ENCODE peak calls at places on chromosomes 5 and 9, in eight cellular contexts. T is testis, A is body of pancreas, M is GM12878, U is stomach, B is lower leg skin, P is thyroid gland, O is ovary. L is an unnamed sample.

GRCh38 chr9:92010705-92011536 is 60.9 kb upstream of the ROR2 start:
- DNase-seq in B (no peak), P (no peak), M (no peak), U (no peak), O (no peak), A (no peak), T (no peak), L (no peak)

GRCh38 chr5:78005021-78005785 is 229.1 kb upstream of the TBCA start:
- DNase-seq in O (no peak), P (no peak), T (peak), U (no peak), M (no peak), A (no peak), B (no peak), L (no peak)

GRCh38 chr5:79878131-79878630 is 112.9 kb downstream of the MTX3 start:
- DNase-seq in U (no peak), M (no peak), P (no peak), B (no peak), O (no peak), A (no peak), T (no peak), L (no peak)

GRCh38 chr5:167642779-167643517 is 648.5 kb upstream of the WWC1 start:
- DNase-seq in A (no peak), U (no peak), P (no peak), M (no peak), B (no peak), T (no peak), O (no peak), L (no peak)

GRCh38 chr9:112443200-112443599 is 43.4 kb upstream of the KIAA1958 start:
- DNase-seq in P (peak), M (no peak), A (peak), B (no peak), U (no peak), T (peak), O (peak), L (no peak)

GRCh38 chr9:125462766-125463384 is 201.2 kb downstream of the GAPVD1 start:
- DNase-seq in T (no peak), B (no peak), P (no peak), M (no peak), U (no peak), A (no peak), O (no peak), L (no peak)

GRCh38 chr9:124964056-124964455 is 23.2 kb upstream of the GOLGA1 start:
- DNase-seq in M (no peak), T (no peak), U (no peak), A (no peak), B (no peak), O (no peak), P (no peak), L (no peak)

GRCh38 chr5:133129192-133129748 is 77.5 kb downstream of the HSPA4 start:
- DNase-seq in O (no peak), B (peak), T (no peak), P (no peak), U (peak), A (no peak), M (no peak), L (peak)

GRCh38 chr5:160083501-160083900 is 35.7 kb downstream of the PWWP2A start:
- DNase-seq in P (no peak), M (no peak), O (no peak), U (no peak), T (no peak), B (no peak), A (no peak), L (no peak)

GRCh38 chr9:137354153-137354844 is 52.2 kb upstream of the NRARP start:
- DNase-seq in U (peak), A (no peak), B (no peak), M (no peak), O (no peak), T (no peak), P (no peak), L (no peak)

GRCh38 chr9:113707953-113708695 is 168.0 kb upstream of the ZNF618 start:
- DNase-seq in U (peak), O (no peak), P (peak), A (peak), B (no peak), M (no peak), T (no peak), L (no peak)

GRCh38 chr5:180316586-180316985 is 24.7 kb upstream of the MAPK9 start:
- DNase-seq in A (no peak), B (no peak), O (no peak), P (no peak), M (no peak), T (no peak), U (no peak), L (no peak)

GRCh38 chr5:95284512-95285405 is at the start of gene MCTP1:
- DNase-seq in T (peak), M (no peak), P (peak), B (no peak), O (no peak), U (peak), A (peak), L (peak)

GRCh38 chr5:142883025-142883424 is 112.8 kb downstream of the ARHGAP26 start:
- DNase-seq in O (peak), B (no peak), P (no peak), T (peak), A (peak), U (no peak), M (no peak), L (no peak)

GRCh38 chr5:77359231-77359630 is 132.9 kb downstream of the WDR41 start:
- DNase-seq in P (no peak), B (no peak), A (no peak), M (no peak), U (no peak), T (no peak), O (no peak), L (no peak)

GRCh38 chr5:37543216-37543615 is 164.1 kb downstream of the WDR70 start:
- DNase-seq in P (no peak), A (no peak), T (no peak), B (no peak), M (no peak), O (no peak), U (no peak), L (no peak)

GRCh38 chr9:115847245-115847644 is 306.3 kb upstream of the PAPPA start:
- DNase-seq in P (no peak), M (no peak), A (no peak), O (no peak), U (no peak), B (no peak), T (no peak), L (no peak)

GRCh38 chr9:34956648-34957047 is 1.4 kb upstream of the PHF24 start:
- DNase-seq in T (no peak), P (no peak), O (no peak), B (no peak), U (no peak), A (no peak), M (no peak), L (no peak)

GRCh38 chr5:65475336-65475735 is 6.4 kb downstream of the ADAMTS6 start:
- DNase-seq in P (no peak), T (no peak), U (no peak), A (no peak), B (no peak), O (no peak), M (no peak), L (no peak)

GRCh38 chr5:65481171-65481575 is 547 bp downstream of the ADAMTS6 start:
- DNase-seq in P (no peak), B (no peak), A (no peak), O (no peak), T (no peak), U (no peak), M (no peak), L (no peak)

GRCh38 chr5:65479527-65479926 is 2.2 kb downstream of the ADAMTS6 start:
- DNase-seq in T (no peak), M (no peak), O (no peak), U (no peak), B (no peak), A (no peak), P (no peak), L (no peak)

GRCh38 chr5:65480306-65480865 is 1.3 kb downstream of the ADAMTS6 start:
- DNase-seq in A (peak), M (peak), P (peak), T (peak), B (peak), O (peak), U (peak), L (peak)

DNA sequence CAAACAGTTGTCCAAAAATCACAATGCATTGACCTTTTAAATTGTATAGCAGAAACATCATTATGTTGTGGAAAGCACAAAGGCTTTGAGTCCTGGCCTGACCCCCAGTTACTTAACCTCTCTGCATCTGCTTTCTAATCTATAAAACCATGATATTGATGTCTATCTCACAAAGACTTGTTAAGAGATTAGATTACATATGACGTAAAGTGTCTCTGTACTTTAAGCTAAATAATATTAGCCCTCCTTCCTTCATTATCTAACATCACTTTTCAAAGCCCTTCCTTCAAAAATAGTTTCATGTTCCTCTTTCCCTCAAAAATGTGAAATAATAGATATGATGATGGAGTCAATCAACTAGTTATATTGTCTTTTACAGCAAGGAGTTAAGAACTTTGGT is 3.4 kb downstream of the ADAMTS6 start:
- DNase-seq in T (no peak), P (no peak), M (no peak), A (no peak), O (no peak), B (no peak), U (no peak), L (no peak)
- TF ChIP-seq POLR2A in T (no peak), P (no peak), M (no peak), A (no peak), O (no peak), B (no peak), U (no peak), L (no peak)

GRCh38 chr9:130948266-130948665 is 9.2 kb upstream of the FIBCD1 start:
- DNase-seq in B (no peak), P (no peak), M (no peak), O (no peak), T (no peak), A (no peak), U (no peak), L (no peak)

GRCh38 chr9:130947618-130948140 is 8.6 kb upstream of the FIBCD1 start:
- DNase-seq in O (no peak), U (no peak), B (no peak), A (no peak), P (no peak), M (no peak), T (no peak), L (no peak)

GRCh38 chr9:130944510-130945058 is 5.5 kb upstream of the FIBCD1 start:
- DNase-seq in O (no peak), U (no peak), B (no peak), A (no peak), M (no peak), T (no peak), P (no peak), L (no peak)

GRCh38 chr9:130945173-130945572 is 6.1 kb upstream of the FIBCD1 start:
- DNase-seq in B (no peak), U (no peak), A (no peak), T (no peak), M (no peak), P (no peak), O (no peak), L (no peak)

DNA sequence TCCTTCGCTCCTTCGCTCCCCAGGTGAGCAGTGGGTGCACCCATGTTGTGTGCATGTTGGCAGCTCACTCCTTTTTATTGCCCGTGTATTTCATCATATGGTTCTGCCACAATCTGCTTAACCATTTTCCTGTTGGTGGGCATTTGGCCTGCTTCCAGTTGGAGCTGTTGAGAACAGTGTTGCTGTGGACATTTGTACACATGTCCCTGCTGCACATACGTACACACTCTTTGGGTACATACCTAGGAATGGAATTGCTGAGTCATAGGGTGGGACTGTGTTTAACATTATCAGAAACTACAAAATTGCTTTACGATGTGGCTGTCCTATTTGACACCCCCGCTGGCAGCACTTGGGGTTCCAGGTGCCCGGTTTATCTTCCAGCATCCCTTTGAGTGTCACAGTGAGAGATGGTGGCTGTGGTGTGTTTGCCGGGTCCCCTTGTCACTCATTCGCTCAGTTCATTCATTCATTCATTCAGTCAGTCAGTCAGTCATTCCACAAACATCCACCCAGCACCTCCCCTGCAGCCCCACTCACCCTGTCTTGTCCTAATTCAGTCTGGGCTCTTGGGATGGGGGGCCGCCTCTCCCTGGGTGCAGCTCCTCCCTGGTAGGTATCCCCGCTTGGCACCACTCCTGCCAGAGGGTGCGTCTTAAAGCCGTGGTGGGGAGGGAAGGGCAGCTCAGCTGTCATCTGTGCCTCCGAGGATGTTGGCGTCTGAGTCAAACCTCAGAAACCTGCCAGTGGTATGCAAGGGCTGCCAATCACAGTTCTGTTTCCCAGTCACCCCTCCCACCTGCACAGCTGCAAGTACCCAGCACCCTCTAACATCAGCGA is 8.0 kb upstream of the FIBCD1 start:
- DNase-seq in O (no peak), T (no peak), A (no peak), P (no peak), U (no peak), M (no peak), B (no peak), L (peak)
- H3K4me3 ChIP-seq in O (no peak), T (no peak), A (no peak), P (no peak), U (no peak), M (no peak), B (no peak), L (no peak)

DNA sequence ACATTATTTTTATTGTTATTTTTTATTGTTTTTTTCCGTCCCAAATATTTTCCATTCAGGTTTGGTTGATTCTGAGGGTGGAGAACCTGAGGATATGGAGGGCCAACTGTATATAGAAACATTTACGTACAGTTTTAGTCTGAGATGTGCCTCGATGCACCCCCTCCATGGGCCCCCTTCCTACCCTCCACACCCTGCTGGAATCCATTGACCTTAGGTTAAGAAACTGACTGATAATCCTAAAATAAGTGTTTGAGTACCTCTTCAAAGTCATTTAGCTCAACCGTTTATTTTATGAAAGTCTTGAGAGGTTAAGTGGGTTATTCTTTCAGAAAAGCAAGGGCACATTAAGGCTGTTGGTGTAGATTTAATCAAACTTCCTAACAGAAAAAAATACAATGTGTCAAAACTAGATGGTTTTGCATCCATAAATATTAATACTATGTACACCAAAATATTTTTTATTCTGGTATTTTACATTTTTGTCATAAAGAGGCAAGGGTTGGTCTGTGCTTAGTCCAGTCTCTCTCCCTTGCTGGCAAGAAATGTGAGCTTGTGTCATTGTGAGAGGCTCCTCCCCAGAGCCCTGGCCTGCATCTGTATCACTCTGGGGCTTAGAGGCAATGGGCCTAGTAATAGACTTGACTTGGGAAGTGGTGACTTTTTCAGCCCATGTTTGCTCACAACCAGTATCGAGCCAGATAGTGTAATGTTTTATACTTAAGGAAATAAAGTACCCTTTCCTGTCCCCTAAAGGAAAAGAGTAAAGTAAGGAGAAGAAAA is 15.7 kb downstream of the MTRR start:
- DNase-seq in T (no peak), M (no peak), U (no peak), O (no peak), A (no peak), B (no peak), P (peak), L (no peak)
- TF ChIP-seq POLR2A in T (no peak), M (no peak), U (no peak), O (no peak), A (no peak), B (no peak), P (no peak), L (no peak)

GRCh38 chr9:133144887-133145466 is 18.7 kb downstream of the GBGT1 start:
- DNase-seq in M (no peak), O (no peak), P (no peak), U (no peak), T (no peak), B (no peak), A (no peak), L (peak)
- H3K4me3 ChIP-seq in M (no peak), O (no peak), P (no peak), U (no peak), T (no peak), B (no peak), A (no peak), L (no peak)

GRCh38 chr5:112976432-112977309 is at the start of gene DCP2:
- DNase-seq in A (peak), T (peak), B (peak), O (peak), P (peak), M (peak), U (peak), L (peak)
- TF ChIP-seq POLR2A in A (peak), T (no peak), B (peak), O (peak), P (no peak), M (peak), U (peak), L (peak)

GRCh38 chr5:72144762-72145161 is 37.5 kb downstream of the MAP1B start:
- DNase-seq in P (no peak), M (no peak), T (peak), O (no peak), U (no peak), A (no peak), B (no peak), L (no peak)

GRCh38 chr5:72147601-72148000 is 40.3 kb downstream of the MAP1B start:
- DNase-seq in U (no peak), O (no peak), T (no peak), B (no peak), M (no peak), A (no peak), P (no peak), L (no peak)

GRCh38 chr5:72149742-72150141 is 42.5 kb downstream of the MAP1B start:
- DNase-seq in T (no peak), O (no peak), M (no peak), B (no peak), A (no peak), P (no peak), U (no peak), L (no peak)

GRCh38 chr5:72145351-72145750 is 38.1 kb downstream of the MAP1B start:
- DNase-seq in O (no peak), A (no peak), B (no peak), U (no peak), M (no peak), T (no peak), P (no peak), L (no peak)

DNA sequence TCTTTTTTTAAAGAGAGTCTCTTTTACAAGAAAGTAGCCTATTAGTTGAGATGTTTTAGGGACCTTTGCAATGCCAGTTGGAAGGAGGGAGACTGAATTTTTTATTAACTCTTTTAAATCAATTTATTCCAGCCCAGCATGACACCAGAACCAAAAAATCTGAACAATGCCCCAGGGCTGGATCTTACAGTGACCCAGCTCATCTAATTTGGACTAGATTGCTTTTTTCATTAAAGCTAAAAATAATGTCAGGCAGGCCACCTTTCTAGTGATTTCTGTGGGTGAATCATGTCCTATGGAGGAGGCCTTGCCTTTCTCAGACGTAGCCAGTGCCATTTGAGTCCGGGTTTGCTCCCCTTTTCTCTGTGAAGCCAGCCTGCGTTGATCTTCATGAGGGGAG is 38.8 kb downstream of the MAP1B start:
- DNase-seq in U (no peak), A (no peak), B (no peak), P (no peak), O (no peak), T (no peak), M (no peak), L (no peak)
- H3K4me3 ChIP-seq in U (no peak), A (no peak), B (no peak), P (no peak), O (no peak), T (no peak), M (no peak), L (no peak)

DNA sequence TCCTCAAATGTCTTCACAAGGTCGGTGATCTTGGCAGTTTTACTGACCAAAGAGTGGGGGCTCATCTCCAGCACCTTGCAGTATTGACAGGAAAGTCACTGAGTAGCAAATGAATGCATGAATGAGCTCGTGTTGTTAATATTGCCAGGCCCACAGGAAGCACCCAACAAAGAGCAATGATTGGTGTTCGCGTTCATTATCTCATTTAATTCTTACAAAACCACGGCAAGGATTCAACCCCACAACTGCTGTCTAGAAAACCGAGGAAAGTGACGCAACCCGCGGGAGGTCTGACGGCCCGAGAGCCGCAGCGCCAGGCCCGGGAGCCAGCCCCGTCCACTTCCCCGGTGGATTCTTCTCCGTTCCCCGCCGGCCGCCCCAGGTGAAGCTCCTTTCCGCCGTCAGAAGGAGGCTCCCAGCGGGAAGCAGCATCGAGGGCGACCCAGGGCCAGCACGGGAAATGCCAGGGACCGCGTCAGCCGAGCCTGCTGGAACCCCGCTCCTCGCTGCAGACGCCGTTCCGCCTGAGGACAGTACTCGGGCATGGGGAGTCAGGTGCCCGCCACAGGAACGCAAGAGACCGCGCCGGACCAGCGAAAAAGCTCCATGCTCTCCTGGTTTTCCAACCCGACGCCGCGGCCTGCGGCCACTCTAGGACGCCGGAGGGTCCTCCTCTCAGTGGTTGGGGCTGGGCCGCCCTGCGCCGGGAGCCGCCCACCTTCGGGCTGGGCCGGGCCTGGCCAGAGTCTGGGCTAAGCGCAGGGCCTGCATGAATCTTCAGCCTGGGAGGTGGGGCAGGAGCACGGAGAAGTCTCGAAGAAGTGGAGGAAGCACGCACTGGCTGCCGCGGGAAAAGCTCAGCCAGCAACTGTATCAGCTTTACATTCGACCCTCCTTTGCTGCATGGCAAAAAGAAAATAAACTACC is 19.8 kb upstream of the FER start:
- DNase-seq in A (peak), O (peak), U (peak), M (no peak), B (peak), P (peak), T (peak), L (peak)
- TF ChIP-seq POLR2A in A (peak), O (peak), U (peak), M (peak), B (no peak), P (peak), T (peak), L (peak)